ENCODE peak calls at places on chromosomes 4 and X, in four cellular contexts. Q is AG08396, J is left ventricle myocardium inferior, A is gastrocnemius medialis. E is an unnamed sample.

GRCh38 chr4:149897784-149898183 is 82.1 kb upstream of the IQCM start:
- DNase-seq in J (no peak), A (no peak), Q (no peak), E (peak)

GRCh38 chrX:130560558-130560957 is 158.8 kb downstream of the RBMX2 start:
- DNase-seq in A (no peak), Q (no peak), J (no peak), E (no peak)

GRCh38 chr4:187602339-187603092 is 393.1 kb upstream of the ZFP42 start:
- DNase-seq in A (no peak), J (no peak), Q (peak), E (no peak)

GRCh38 chrX:38312436-38312835 is 14.9 kb downstream of the RPGR start:
- DNase-seq in Q (no peak), A (no peak), J (no peak), E (no peak)

GRCh38 chr4:177573487-177573886 is 131.2 kb upstream of the AGA start:
- DNase-seq in J (no peak), A (no peak), Q (peak), E (peak)

GRCh38 chr4:151806511-151806927 is 45.7 kb upstream of the GATB start:
- DNase-seq in J (no peak), Q (peak), A (no peak), E (peak)

GRCh38 chr4:112894480-112894879 is 155.0 kb upstream of the ANK2 start:
- DNase-seq in A (no peak), Q (no peak), J (no peak), E (no peak)

GRCh38 chr4:134807231-134807745 is 605.7 kb upstream of the PABPC4L start:
- DNase-seq in A (no peak), J (no peak), Q (no peak), E (no peak)

GRCh38 chr4:972651-973424 is 531 bp downstream of the DGKQ start:
- DNase-seq in A (no peak), J (peak), Q (peak), E (no peak)

GRCh38 chrX:138638996-138639395 is 72.5 kb downstream of the FGF13 start:
- DNase-seq in J (no peak), A (no peak), Q (no peak), E (no peak)

GRCh38 chrX:132207996-132208395 is 11.3 kb downstream of the RAP2C start:
- DNase-seq in J (no peak), A (no peak), Q (no peak), E (no peak)

GRCh38 chr4:138259296-138259695 is 17.1 kb upstream of the SLC7A11 start:
- DNase-seq in J (no peak), Q (no peak), A (no peak), E (peak)

GRCh38 chrX:74835566-74835965 is 89.7 kb downstream of the NEXMIF start:
- DNase-seq in A (no peak), J (no peak), Q (no peak), E (no peak)

GRCh38 chr4:176841730-176842129 is 49.0 kb upstream of the VEGFC start:
- DNase-seq in J (no peak), A (no peak), Q (no peak), E (no peak)

GRCh38 chr4:122900314-122900713 is 22.1 kb downstream of the NUDT6 start:
- DNase-seq in Q (no peak), A (no peak), J (no peak), E (no peak)

GRCh38 chr4:66266035-66266434 is 595.7 kb upstream of the EPHA5 start:
- DNase-seq in Q (no peak), J (no peak), A (no peak), E (no peak)

GRCh38 chr4:184384810-184385557 is 89.4 kb downstream of the IRF2 start:
- DNase-seq in J (no peak), Q (no peak), A (no peak), E (no peak)

GRCh38 chr4:39712819-39713607 is 15.1 kb downstream of the UBE2K start:
- DNase-seq in J (no peak), A (no peak), Q (no peak), E (no peak)

GRCh38 chrX:39650883-39651282 is 446.9 kb downstream of the BCOR start:
- DNase-seq in A (no peak), Q (no peak), J (no peak), E (no peak)

GRCh38 chr4:156695163-156695562 is 276.4 kb downstream of the PDGFC start:
- DNase-seq in Q (no peak), J (no peak), A (no peak), E (no peak)

GRCh38 chrX:107628662-107629532 is 587 bp downstream of the PRPS1 start:
- DNase-seq in Q (no peak), J (peak), A (peak), E (peak)

GRCh38 chr4:53763813-53764597 is 172.7 kb upstream of the LNX1 start:
- DNase-seq in Q (peak), A (no peak), J (no peak), E (peak)

GRCh38 chr4:184450045-184450444 is 24.3 kb downstream of the IRF2 start:
- DNase-seq in Q (peak), A (no peak), J (no peak), E (no peak)

GRCh38 chrX:53316860-53317237 is 35.5 kb upstream of the IQSEC2 start:
- DNase-seq in A (no peak), J (no peak), Q (no peak), E (no peak)

GRCh38 chr4:79467246-79467932 is 59.4 kb upstream of the GK2 start:
- DNase-seq in A (no peak), Q (no peak), J (no peak), E (no peak)

GRCh38 chr4:162841769-162842168 is 324.9 kb downstream of the NAF1 start:
- DNase-seq in A (no peak), Q (no peak), J (no peak), E (no peak)

GRCh38 chr4:159719531-159719930 is 616.7 kb downstream of the RAPGEF2 start:
- DNase-seq in A (no peak), Q (no peak), J (no peak), E (no peak)

GRCh38 chr4:101239685-101240084 is 107.6 kb downstream of the PPP3CA start:
- DNase-seq in J (no peak), Q (no peak), A (no peak), E (no peak)

GRCh38 chr4:1408418-1408817 is 2.2 kb upstream of the NKX1-1 start:
- DNase-seq in Q (peak), J (no peak), A (no peak), E (no peak)

GRCh38 chrX:130726661-130727060 is 176.3 kb downstream of the ENOX2 start:
- DNase-seq in Q (no peak), A (no peak), J (no peak), E (peak)

GRCh38 chrX:136488706-136489105 is 959 bp downstream of the BRS3 start:
- DNase-seq in Q (no peak), A (no peak), J (no peak), E (peak)